ENCODE peak calls at places on chromosomes 13 and 19, in four cellular contexts. P is HCT116, S is hippocampal formation, Y is GM19239. B is an unnamed sample.

GRCh38 chr13:99959538-99960230 is 11.9 kb downstream of the ZIC5 start:
- DNase-seq in P (no peak), S (peak; percentile 35), Y (no peak), B (no peak)

GRCh38 chr13:77000475-77000874 is 8.6 kb downstream of the CLN5 start:
- DNase-seq in P (no peak), S (no peak), Y (no peak), B (no peak)

GRCh38 chr19:35641515-35642151 is at the start of gene ETV2:
- DNase-seq in P (no peak), S (no peak), Y (no peak), B (no peak)

GRCh38 chr19:30564551-30565011 is 192.4 kb downstream of the ZNF536 start:
- DNase-seq in P (no peak), S (peak; percentile 90), Y (no peak), B (no peak)

GRCh38 chr19:40236366-40236765 is 9.9 kb upstream of the CCNP start:
- DNase-seq in P (no peak), S (no peak), Y (no peak), B (no peak)

GRCh38 chr13:30744056-30744684 is 8.8 kb downstream of the ALOX5AP start:
- DNase-seq in P (peak; percentile 19), S (no peak), Y (peak; percentile 84), B (no peak)

GRCh38 chr19:47729468-47729798 is 15.9 kb upstream of the NOP53 start:
- DNase-seq in P (peak; percentile 79), S (no peak), Y (no peak), B (peak; percentile 57)

GRCh38 chr13:26423634-26424033 is 133.8 kb upstream of the WASF3 start:
- DNase-seq in P (no peak), S (no peak), Y (no peak), B (peak; percentile 35)

GRCh38 chr19:17404015-17404414 is 1.4 kb downstream of the BST2 start:
- DNase-seq in P (no peak), S (no peak), Y (no peak), B (no peak)